ENCODE peak calls at places on chromosomes 1 and 21, in nine cellular contexts. D is ovary, C is body of pancreas, M is breast epithelium, Q is uterus, E is right lobe of liver, B is esophagus squamous epithelium, X is thyroid gland, N is stomach. Y is an unnamed sample.

GRCh38 chr1:162107911-162108310 is 38.4 kb downstream of the NOS1AP start:
- DNase-seq in D (no peak), C (no peak), M (no peak), Q (no peak), E (no peak), B (no peak), X (no peak), N (no peak), Y (no peak)

GRCh38 chr1:241697640-241698018 is 45.5 kb downstream of the WDR64 start:
- DNase-seq in D (no peak), C (no peak), M (no peak), Q (no peak), E (no peak), B (no peak), X (no peak), N (no peak), Y (no peak)

GRCh38 chr1:210132582-210132981 is 100.0 kb upstream of the SERTAD4 start:
- DNase-seq in D (no peak), C (no peak), M (no peak), Q (no peak), E (no peak), B (no peak), X (no peak), N (no peak), Y (no peak)

GRCh38 chr1:8381618-8382017 is 63.7 kb downstream of the SLC45A1 start:
- DNase-seq in D (no peak), C (no peak), M (no peak), Q (peak; percentile 56), E (no peak), B (no peak), X (peak; percentile 52), N (no peak), Y (no peak)

GRCh38 chr1:10710489-10710888 is 86.0 kb downstream of the CASZ1 start:
- DNase-seq in D (no peak), C (no peak), M (no peak), Q (no peak), E (no peak), B (no peak), X (peak; percentile 52), N (no peak), Y (no peak)

GRCh38 chr1:111705841-111706240 is 33.4 kb downstream of the INKA2 start:
- DNase-seq in D (no peak), C (no peak), M (no peak), Q (no peak), E (no peak), B (no peak), X (no peak), N (no peak), Y (no peak)

GRCh38 chr1:175314300-175314699 is 121.7 kb upstream of the KIAA0040 start:
- DNase-seq in D (no peak), C (peak; percentile 37), M (no peak), Q (no peak), E (no peak), B (no peak), X (no peak), N (no peak), Y (no peak)

GRCh38 chr1:12078938-12079861 is 16.1 kb downstream of the TNFRSF8 start:
- DNase-seq in D (peak; percentile 65), C (peak; percentile 23), M (no peak), Q (peak; percentile 33), E (no peak), B (peak; percentile 5), X (peak; percentile 37), N (no peak), Y (peak; percentile 73)

GRCh38 chr1:170253180-170253579 is 107.4 kb downstream of the NTMT2 start:
- DNase-seq in D (no peak), C (no peak), M (no peak), Q (no peak), E (no peak), B (no peak), X (no peak), N (no peak), Y (no peak)

GRCh38 chr1:8312235-8313218 is 5.4 kb upstream of the SLC45A1 start:
- DNase-seq in D (no peak), C (peak; percentile 92), M (no peak), Q (no peak), E (peak; percentile 93), B (no peak), X (peak; percentile 31), N (peak; percentile 67), Y (no peak)

GRCh38 chr21:45228171-45228641 is 59.5 kb downstream of the POFUT2 start:
- DNase-seq in D (no peak), C (no peak), M (peak; percentile 49), Q (peak; percentile 54), E (no peak), B (no peak), X (no peak), N (no peak), Y (no peak)

GRCh38 chr1:195663549-195664280 is 944.5 kb downstream of the KCNT2 start:
- DNase-seq in D (no peak), C (no peak), M (no peak), Q (no peak), E (no peak), B (no peak), X (no peak), N (no peak), Y (no peak)

GRCh38 chr1:36988311-36988710 is 46.0 kb downstream of the GRIK3 start:
- DNase-seq in D (no peak), C (no peak), M (no peak), Q (no peak), E (no peak), B (no peak), X (peak; percentile 38), N (no peak), Y (peak; percentile 90)

GRCh38 chr1:61234582-61234909 is 152.2 kb downstream of the NFIA start:
- DNase-seq in D (no peak), C (no peak), M (no peak), Q (no peak), E (no peak), B (no peak), X (no peak), N (no peak), Y (no peak)

GRCh38 chr1:109331113-109331512 is 24.3 kb upstream of the MYBPHL start:
- DNase-seq in D (no peak), C (no peak), M (no peak), Q (no peak), E (no peak), B (no peak), X (no peak), N (no peak), Y (no peak)

GRCh38 chr1:78676347-78676982 is 26.8 kb downstream of the IFI44 start:
- DNase-seq in D (peak; percentile 66), C (peak; percentile 72), M (no peak), Q (peak; percentile 70), E (peak; percentile 51), B (no peak), X (peak; percentile 65), N (peak; percentile 61), Y (peak; percentile 86)

GRCh38 chr1:26861889-26862371 is 1.0 kb upstream of the SFN start:
- DNase-seq in D (no peak), C (no peak), M (peak; percentile 29), Q (no peak), E (no peak), B (no peak), X (no peak), N (no peak), Y (no peak)

GRCh38 chr1:26861286-26861701 is 1.7 kb upstream of the SFN start:
- DNase-seq in D (no peak), C (no peak), M (no peak), Q (no peak), E (no peak), B (no peak), X (no peak), N (no peak), Y (no peak)

GRCh38 chr1:26864610-26865480 is 1.9 kb downstream of the SFN start:
- DNase-seq in D (peak; percentile 98), C (peak; percentile 98), M (peak; percentile 99), Q (peak; percentile 98), E (peak; percentile 98), B (peak; percentile 85), X (peak; percentile 99), N (peak; percentile 97), Y (peak; percentile 97)

GRCh38 chr1:26863677-26864060 is 720 bp downstream of the SFN start:
- DNase-seq in D (no peak), C (no peak), M (no peak), Q (no peak), E (no peak), B (no peak), X (no peak), N (no peak), Y (no peak)

GRCh38 chr1:26862781-26863676 is at the start of gene SFN:
- DNase-seq in D (no peak), C (peak; percentile 46), M (peak; percentile 88), Q (no peak), E (no peak), B (no peak), X (no peak), N (peak; percentile 88), Y (no peak)
- TF ChIP-seq CTCF in D (no peak), C (no peak), M (peak; percentile 21), Q (no peak), E (peak; percentile 15), B (peak; percentile 14), X (no peak), N (peak; percentile 54), Y (no peak)

DNA sequence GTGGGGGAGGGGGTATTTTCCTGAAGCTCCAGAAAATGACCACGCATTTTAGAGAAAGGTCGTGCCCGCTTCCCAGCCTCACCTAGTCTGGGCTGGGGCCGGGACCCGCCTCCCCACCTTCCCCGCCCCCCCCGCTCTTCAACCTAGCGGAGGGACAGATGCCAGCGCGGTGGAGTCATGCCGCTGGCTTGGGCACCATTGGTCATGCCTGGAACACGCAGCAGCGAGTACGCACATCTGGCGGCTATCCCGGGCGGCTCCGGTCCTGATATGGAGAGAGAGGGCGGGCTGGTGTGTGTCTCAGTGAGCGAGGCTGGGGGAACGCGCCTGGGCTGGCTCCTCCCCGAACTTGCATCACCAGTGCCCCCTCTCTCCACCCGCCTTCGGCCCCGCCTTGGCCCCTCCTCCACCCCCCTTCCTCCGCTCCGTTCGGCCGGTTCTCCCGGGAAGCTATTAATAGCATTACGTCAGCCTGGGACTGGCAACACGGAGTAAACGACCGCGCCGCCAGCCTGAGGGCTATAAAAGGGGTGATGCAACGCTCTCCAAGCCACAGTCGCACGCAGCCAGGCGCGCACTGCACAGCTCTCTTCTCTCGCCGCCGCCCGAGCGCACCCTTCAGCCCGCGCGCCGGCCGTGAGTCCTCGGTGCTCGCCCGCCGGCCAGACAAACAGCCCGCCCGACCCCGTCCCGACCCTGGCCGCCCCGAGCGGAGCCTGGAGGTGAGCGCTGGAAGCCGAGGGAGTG is at the start of gene ATF3:
- DNase-seq in D (peak; percentile 100), C (peak; percentile 100), M (peak; percentile 100), Q (peak; percentile 100), E (peak; percentile 100), B (peak; percentile 86), X (peak; percentile 100), N (peak; percentile 100), Y (peak; percentile 98)
- TF ChIP-seq POLR2A in D (peak; percentile 100), C (peak; percentile 100), M (peak; percentile 97), Q (peak; percentile 93), E (peak; percentile 99), B (peak; percentile 85), X (peak; percentile 99), N (no peak), Y (peak; percentile 51)

GRCh38 chr1:188489336-188490112 is 1660.8 kb downstream of the PLA2G4A start:
- DNase-seq in D (no peak), C (no peak), M (no peak), Q (no peak), E (no peak), B (no peak), X (no peak), N (no peak), Y (no peak)
- TF ChIP-seq CTCF in D (no peak), C (no peak), M (no peak), Q (no peak), E (no peak), B (no peak), X (no peak), N (no peak), Y (no peak)

GRCh38 chr1:101408212-101409042 is 171.6 kb downstream of the S1PR1 start:
- DNase-seq in D (no peak), C (no peak), M (no peak), Q (no peak), E (no peak), B (no peak), X (no peak), N (no peak), Y (no peak)
- TF ChIP-seq POLR2A in D (no peak), C (no peak), M (no peak), Q (no peak), E (no peak), B (no peak), X (no peak), N (no peak), Y (no peak)

Y was measured in testis.